ENCODE peak calls at places on chromosomes 16 and 17, in nine cellular contexts. One of them, this sample, is unnamed.
A peak's percentile ranks its signal among the peaks of the same experiment; 100 is the strongest.

GRCh38 chr16:149024-149675 is 3.3 kb upstream of the HBZ start:
- DNase-seq in activated naive CD4-positive, alpha-beta T cell: no peak
- DNase-seq in ascending aorta: no peak
- DNase-seq in stimulated activated CD4-positive, alpha-beta T cell treated with anti-CD3 and anti-CD28 coated beads, Interleukin-15, amount 100 ng/mL, for 1 hour: no peak
- DNase-seq in activated effector memory CD4-positive, alpha-beta T cell treated with anti-CD3 and anti-CD28 coated beads, Interleukin-2, amount 50 U/mL, for 16 hours: no peak
- DNase-seq in HS-5: no peak
- DNase-seq in ELR: peak; percentile 31
- DNase-seq in activated CD4-positive, CD25-positive, alpha-beta regulatory T cell: no peak
- DNase-seq in iris pigment epithelial cell: peak; percentile 22
- DNase-seq in this sample: no peak

GRCh38 chr16:76446251-76446650 is 169.1 kb downstream of the CNTNAP4 start:
- DNase-seq in activated naive CD4-positive, alpha-beta T cell: no peak
- DNase-seq in activated CD4-positive, CD25-positive, alpha-beta regulatory T cell: no peak
- DNase-seq in activated effector memory CD4-positive, alpha-beta T cell treated with anti-CD3 and anti-CD28 coated beads, Interleukin-2, amount 50 U/mL, for 16 hours: no peak
- DNase-seq in stimulated activated CD4-positive, alpha-beta T cell treated with anti-CD3 and anti-CD28 coated beads, Interleukin-15, amount 100 ng/mL, for 1 hour: no peak
- DNase-seq in iris pigment epithelial cell: no peak
- DNase-seq in ascending aorta: no peak
- DNase-seq in HS-5: no peak
- DNase-seq in ELR: no peak
- DNase-seq in this sample: no peak

GRCh38 chr17:20091161-20092029 is 82.2 kb downstream of the SPECC1 start:
- DNase-seq in ascending aorta: peak; percentile 88
- DNase-seq in stimulated activated CD4-positive, alpha-beta T cell treated with anti-CD3 and anti-CD28 coated beads, Interleukin-15, amount 100 ng/mL, for 1 hour: no peak
- DNase-seq in activated effector memory CD4-positive, alpha-beta T cell treated with anti-CD3 and anti-CD28 coated beads, Interleukin-2, amount 50 U/mL, for 16 hours: no peak
- DNase-seq in activated naive CD4-positive, alpha-beta T cell: no peak
- DNase-seq in HS-5: no peak
- DNase-seq in iris pigment epithelial cell: no peak
- DNase-seq in ELR: no peak
- DNase-seq in activated CD4-positive, CD25-positive, alpha-beta regulatory T cell: no peak
- DNase-seq in this sample: no peak

GRCh38 chr16:88783391-88784073 is 1.5 kb downstream of the PIEZO1 start:
- DNase-seq in activated effector memory CD4-positive, alpha-beta T cell treated with anti-CD3 and anti-CD28 coated beads, Interleukin-2, amount 50 U/mL, for 16 hours: peak; percentile 74
- DNase-seq in ascending aorta: no peak
- DNase-seq in iris pigment epithelial cell: peak; percentile 38
- DNase-seq in ELR: peak; percentile 66
- DNase-seq in activated naive CD4-positive, alpha-beta T cell: no peak
- DNase-seq in activated CD4-positive, CD25-positive, alpha-beta regulatory T cell: no peak
- DNase-seq in HS-5: no peak
- DNase-seq in stimulated activated CD4-positive, alpha-beta T cell treated with anti-CD3 and anti-CD28 coated beads, Interleukin-15, amount 100 ng/mL, for 1 hour: no peak
- DNase-seq in this sample: no peak

GRCh38 chr17:68522266-68522665 is 10.0 kb downstream of the PRKAR1A start:
- DNase-seq in stimulated activated CD4-positive, alpha-beta T cell treated with anti-CD3 and anti-CD28 coated beads, Interleukin-15, amount 100 ng/mL, for 1 hour: no peak
- DNase-seq in ELR: no peak
- DNase-seq in ascending aorta: no peak
- DNase-seq in activated CD4-positive, CD25-positive, alpha-beta regulatory T cell: no peak
- DNase-seq in HS-5: no peak
- DNase-seq in iris pigment epithelial cell: no peak
- DNase-seq in activated effector memory CD4-positive, alpha-beta T cell treated with anti-CD3 and anti-CD28 coated beads, Interleukin-2, amount 50 U/mL, for 16 hours: no peak
- DNase-seq in activated naive CD4-positive, alpha-beta T cell: no peak
- DNase-seq in this sample: no peak

GRCh38 chr17:40075216-40076100 is 12.7 kb downstream of the THRA start:
- DNase-seq in activated effector memory CD4-positive, alpha-beta T cell treated with anti-CD3 and anti-CD28 coated beads, Interleukin-2, amount 50 U/mL, for 16 hours: peak; percentile 87
- DNase-seq in ELR: peak; percentile 70
- DNase-seq in activated naive CD4-positive, alpha-beta T cell: peak; percentile 52
- DNase-seq in activated CD4-positive, CD25-positive, alpha-beta regulatory T cell: peak; percentile 59
- DNase-seq in stimulated activated CD4-positive, alpha-beta T cell treated with anti-CD3 and anti-CD28 coated beads, Interleukin-15, amount 100 ng/mL, for 1 hour: peak; percentile 49
- DNase-seq in ascending aorta: peak; percentile 94
- DNase-seq in iris pigment epithelial cell: no peak
- DNase-seq in HS-5: no peak
- DNase-seq in this sample: peak; percentile 81

GRCh38 chr16:81745704-81746558 is 33.2 kb upstream of the PLCG2 start:
- DNase-seq in ELR: peak; percentile 70
- DNase-seq in ascending aorta: peak; percentile 77
- DNase-seq in iris pigment epithelial cell: peak; percentile 37
- DNase-seq in activated effector memory CD4-positive, alpha-beta T cell treated with anti-CD3 and anti-CD28 coated beads, Interleukin-2, amount 50 U/mL, for 16 hours: peak; percentile 91
- DNase-seq in HS-5: no peak
- DNase-seq in activated CD4-positive, CD25-positive, alpha-beta regulatory T cell: peak; percentile 55
- DNase-seq in activated naive CD4-positive, alpha-beta T cell: peak; percentile 57
- DNase-seq in stimulated activated CD4-positive, alpha-beta T cell treated with anti-CD3 and anti-CD28 coated beads, Interleukin-15, amount 100 ng/mL, for 1 hour: peak; percentile 57
- DNase-seq in this sample: no peak

GRCh38 chr16:11356573-11357331 is 11.5 kb downstream of the RMI2 start:
- DNase-seq in stimulated activated CD4-positive, alpha-beta T cell treated with anti-CD3 and anti-CD28 coated beads, Interleukin-15, amount 100 ng/mL, for 1 hour: peak; percentile 41
- DNase-seq in activated effector memory CD4-positive, alpha-beta T cell treated with anti-CD3 and anti-CD28 coated beads, Interleukin-2, amount 50 U/mL, for 16 hours: peak; percentile 82
- DNase-seq in ascending aorta: no peak
- DNase-seq in iris pigment epithelial cell: peak; percentile 54
- DNase-seq in activated naive CD4-positive, alpha-beta T cell: peak; percentile 7
- DNase-seq in ELR: peak; percentile 64
- DNase-seq in activated CD4-positive, CD25-positive, alpha-beta regulatory T cell: peak; percentile 29
- DNase-seq in HS-5: no peak
- DNase-seq in this sample: peak; percentile 66

GRCh38 chr17:17350491-17351355 is 47.5 kb downstream of the NT5M start:
- DNase-seq in HS-5: no peak
- DNase-seq in stimulated activated CD4-positive, alpha-beta T cell treated with anti-CD3 and anti-CD28 coated beads, Interleukin-15, amount 100 ng/mL, for 1 hour: no peak
- DNase-seq in ascending aorta: no peak
- DNase-seq in activated CD4-positive, CD25-positive, alpha-beta regulatory T cell: no peak
- DNase-seq in iris pigment epithelial cell: peak; percentile 40
- DNase-seq in activated effector memory CD4-positive, alpha-beta T cell treated with anti-CD3 and anti-CD28 coated beads, Interleukin-2, amount 50 U/mL, for 16 hours: peak; percentile 47
- DNase-seq in ELR: peak; percentile 72
- DNase-seq in activated naive CD4-positive, alpha-beta T cell: no peak
- DNase-seq in this sample: peak; percentile 53

GRCh38 chr17:82358467-82359350 is at the start of gene TEX19:
- DNase-seq in HS-5: no peak
- DNase-seq in activated naive CD4-positive, alpha-beta T cell: no peak
- DNase-seq in stimulated activated CD4-positive, alpha-beta T cell treated with anti-CD3 and anti-CD28 coated beads, Interleukin-15, amount 100 ng/mL, for 1 hour: no peak
- DNase-seq in activated effector memory CD4-positive, alpha-beta T cell treated with anti-CD3 and anti-CD28 coated beads, Interleukin-2, amount 50 U/mL, for 16 hours: no peak
- DNase-seq in activated CD4-positive, CD25-positive, alpha-beta regulatory T cell: no peak
- DNase-seq in ascending aorta: no peak
- DNase-seq in iris pigment epithelial cell: no peak
- DNase-seq in ELR: peak; percentile 43
- DNase-seq in this sample: peak; percentile 69

GRCh38 chr17:394718-395095 is 42.1 kb upstream of the RPH3AL start:
- DNase-seq in activated effector memory CD4-positive, alpha-beta T cell treated with anti-CD3 and anti-CD28 coated beads, Interleukin-2, amount 50 U/mL, for 16 hours: no peak
- DNase-seq in ascending aorta: no peak
- DNase-seq in HS-5: no peak
- DNase-seq in stimulated activated CD4-positive, alpha-beta T cell treated with anti-CD3 and anti-CD28 coated beads, Interleukin-15, amount 100 ng/mL, for 1 hour: no peak
- DNase-seq in ELR: no peak
- DNase-seq in iris pigment epithelial cell: no peak
- DNase-seq in activated naive CD4-positive, alpha-beta T cell: no peak
- DNase-seq in activated CD4-positive, CD25-positive, alpha-beta regulatory T cell: no peak
- DNase-seq in this sample: no peak

GRCh38 chr16:66223176-66223780 is 143.2 kb upstream of the CDH5 start:
- DNase-seq in activated CD4-positive, CD25-positive, alpha-beta regulatory T cell: no peak
- DNase-seq in ascending aorta: peak; percentile 62
- DNase-seq in HS-5: no peak
- DNase-seq in ELR: no peak
- DNase-seq in activated effector memory CD4-positive, alpha-beta T cell treated with anti-CD3 and anti-CD28 coated beads, Interleukin-2, amount 50 U/mL, for 16 hours: no peak
- DNase-seq in activated naive CD4-positive, alpha-beta T cell: no peak
- DNase-seq in stimulated activated CD4-positive, alpha-beta T cell treated with anti-CD3 and anti-CD28 coated beads, Interleukin-15, amount 100 ng/mL, for 1 hour: no peak
- DNase-seq in iris pigment epithelial cell: peak; percentile 36
- DNase-seq in this sample: no peak

GRCh38 chr17:48054238-48055185 is 6.4 kb downstream of the NFE2L1 start:
- DNase-seq in stimulated activated CD4-positive, alpha-beta T cell treated with anti-CD3 and anti-CD28 coated beads, Interleukin-15, amount 100 ng/mL, for 1 hour: no peak
- DNase-seq in iris pigment epithelial cell: peak; percentile 95
- DNase-seq in HS-5: no peak
- DNase-seq in ELR: peak; percentile 73
- DNase-seq in activated CD4-positive, CD25-positive, alpha-beta regulatory T cell: no peak
- DNase-seq in ascending aorta: no peak
- DNase-seq in activated effector memory CD4-positive, alpha-beta T cell treated with anti-CD3 and anti-CD28 coated beads, Interleukin-2, amount 50 U/mL, for 16 hours: no peak
- DNase-seq in activated naive CD4-positive, alpha-beta T cell: no peak
- DNase-seq in this sample: peak; percentile 53

GRCh38 chr16:31138621-31139578 is 3.4 kb upstream of the PRSS8 start:
- DNase-seq in ascending aorta: peak; percentile 93
- DNase-seq in iris pigment epithelial cell: peak; percentile 61
- DNase-seq in stimulated activated CD4-positive, alpha-beta T cell treated with anti-CD3 and anti-CD28 coated beads, Interleukin-15, amount 100 ng/mL, for 1 hour: no peak
- DNase-seq in activated effector memory CD4-positive, alpha-beta T cell treated with anti-CD3 and anti-CD28 coated beads, Interleukin-2, amount 50 U/mL, for 16 hours: no peak
- DNase-seq in ELR: peak; percentile 86
- DNase-seq in HS-5: peak; percentile 78
- DNase-seq in activated CD4-positive, CD25-positive, alpha-beta regulatory T cell: no peak
- DNase-seq in activated naive CD4-positive, alpha-beta T cell: no peak
- DNase-seq in this sample: peak; percentile 88

GRCh38 chr16:66382171-66382965 is 15.9 kb downstream of the CDH5 start:
- DNase-seq in activated effector memory CD4-positive, alpha-beta T cell treated with anti-CD3 and anti-CD28 coated beads, Interleukin-2, amount 50 U/mL, for 16 hours: no peak
- DNase-seq in stimulated activated CD4-positive, alpha-beta T cell treated with anti-CD3 and anti-CD28 coated beads, Interleukin-15, amount 100 ng/mL, for 1 hour: no peak
- DNase-seq in iris pigment epithelial cell: peak; percentile 75
- DNase-seq in ELR: peak; percentile 99
- DNase-seq in activated naive CD4-positive, alpha-beta T cell: no peak
- DNase-seq in ascending aorta: no peak
- DNase-seq in activated CD4-positive, CD25-positive, alpha-beta regulatory T cell: no peak
- DNase-seq in HS-5: peak; percentile 94
- DNase-seq in this sample: no peak

GRCh38 chr17:36679815-36680467 is 78.6 kb downstream of the MRM1 start:
- DNase-seq in stimulated activated CD4-positive, alpha-beta T cell treated with anti-CD3 and anti-CD28 coated beads, Interleukin-15, amount 100 ng/mL, for 1 hour: no peak
- DNase-seq in ascending aorta: no peak
- DNase-seq in HS-5: no peak
- DNase-seq in ELR: no peak
- DNase-seq in activated naive CD4-positive, alpha-beta T cell: no peak
- DNase-seq in activated CD4-positive, CD25-positive, alpha-beta regulatory T cell: no peak
- DNase-seq in activated effector memory CD4-positive, alpha-beta T cell treated with anti-CD3 and anti-CD28 coated beads, Interleukin-2, amount 50 U/mL, for 16 hours: no peak
- DNase-seq in iris pigment epithelial cell: no peak
- DNase-seq in this sample: no peak

GRCh38 chr17:78342438-78343098 is 17.3 kb downstream of the SOCS3 start:
- DNase-seq in ascending aorta: peak; percentile 92
- DNase-seq in activated effector memory CD4-positive, alpha-beta T cell treated with anti-CD3 and anti-CD28 coated beads, Interleukin-2, amount 50 U/mL, for 16 hours: no peak
- DNase-seq in stimulated activated CD4-positive, alpha-beta T cell treated with anti-CD3 and anti-CD28 coated beads, Interleukin-15, amount 100 ng/mL, for 1 hour: no peak
- DNase-seq in HS-5: peak; percentile 87
- DNase-seq in iris pigment epithelial cell: peak; percentile 87
- DNase-seq in ELR: peak; percentile 91
- DNase-seq in activated CD4-positive, CD25-positive, alpha-beta regulatory T cell: no peak
- DNase-seq in activated naive CD4-positive, alpha-beta T cell: no peak
- DNase-seq in this sample: no peak

GRCh38 chr17:56596741-56597494 is 3.4 kb downstream of the NOG start:
- DNase-seq in activated effector memory CD4-positive, alpha-beta T cell treated with anti-CD3 and anti-CD28 coated beads, Interleukin-2, amount 50 U/mL, for 16 hours: no peak
- DNase-seq in HS-5: no peak
- DNase-seq in ELR: peak; percentile 54
- DNase-seq in iris pigment epithelial cell: no peak
- DNase-seq in ascending aorta: no peak
- DNase-seq in stimulated activated CD4-positive, alpha-beta T cell treated with anti-CD3 and anti-CD28 coated beads, Interleukin-15, amount 100 ng/mL, for 1 hour: no peak
- DNase-seq in activated CD4-positive, CD25-positive, alpha-beta regulatory T cell: no peak
- DNase-seq in activated naive CD4-positive, alpha-beta T cell: no peak
- DNase-seq in this sample: no peak

GRCh38 chr16:87003414-87003755 is 313.8 kb downstream of the C16orf95 start:
- DNase-seq in ELR: peak; percentile 15
- DNase-seq in HS-5: no peak
- DNase-seq in activated CD4-positive, CD25-positive, alpha-beta regulatory T cell: no peak
- DNase-seq in stimulated activated CD4-positive, alpha-beta T cell treated with anti-CD3 and anti-CD28 coated beads, Interleukin-15, amount 100 ng/mL, for 1 hour: no peak
- DNase-seq in ascending aorta: no peak
- DNase-seq in iris pigment epithelial cell: no peak
- DNase-seq in activated effector memory CD4-positive, alpha-beta T cell treated with anti-CD3 and anti-CD28 coated beads, Interleukin-2, amount 50 U/mL, for 16 hours: no peak
- DNase-seq in activated naive CD4-positive, alpha-beta T cell: no peak
- DNase-seq in this sample: no peak

GRCh38 chr17:21510686-21511367 is 134.7 kb downstream of the KCNJ12 start:
- DNase-seq in activated naive CD4-positive, alpha-beta T cell: no peak
- DNase-seq in ascending aorta: no peak
- DNase-seq in ELR: no peak
- DNase-seq in HS-5: no peak
- DNase-seq in iris pigment epithelial cell: peak; percentile 12
- DNase-seq in activated CD4-positive, CD25-positive, alpha-beta regulatory T cell: no peak
- DNase-seq in stimulated activated CD4-positive, alpha-beta T cell treated with anti-CD3 and anti-CD28 coated beads, Interleukin-15, amount 100 ng/mL, for 1 hour: no peak
- DNase-seq in activated effector memory CD4-positive, alpha-beta T cell treated with anti-CD3 and anti-CD28 coated beads, Interleukin-2, amount 50 U/mL, for 16 hours: no peak
- DNase-seq in this sample: no peak

GRCh38 chr17:58487589-58488427 is at the start of gene HSF5:
- DNase-seq in HS-5: no peak
- DNase-seq in iris pigment epithelial cell: peak; percentile 7
- DNase-seq in activated naive CD4-positive, alpha-beta T cell: peak; percentile 59
- DNase-seq in ELR: no peak
- DNase-seq in stimulated activated CD4-positive, alpha-beta T cell treated with anti-CD3 and anti-CD28 coated beads, Interleukin-15, amount 100 ng/mL, for 1 hour: peak; percentile 67
- DNase-seq in activated CD4-positive, CD25-positive, alpha-beta regulatory T cell: peak; percentile 63
- DNase-seq in ascending aorta: no peak
- DNase-seq in activated effector memory CD4-positive, alpha-beta T cell treated with anti-CD3 and anti-CD28 coated beads, Interleukin-2, amount 50 U/mL, for 16 hours: peak; percentile 90
- DNase-seq in this sample: no peak

GRCh38 chr17:79695293-79696158 is 35.2 kb upstream of the ENPP7 start:
- DNase-seq in iris pigment epithelial cell: peak; percentile 18
- DNase-seq in HS-5: no peak
- DNase-seq in ELR: no peak
- DNase-seq in activated CD4-positive, CD25-positive, alpha-beta regulatory T cell: no peak
- DNase-seq in stimulated activated CD4-positive, alpha-beta T cell treated with anti-CD3 and anti-CD28 coated beads, Interleukin-15, amount 100 ng/mL, for 1 hour: no peak
- DNase-seq in activated naive CD4-positive, alpha-beta T cell: no peak
- DNase-seq in activated effector memory CD4-positive, alpha-beta T cell treated with anti-CD3 and anti-CD28 coated beads, Interleukin-2, amount 50 U/mL, for 16 hours: no peak
- DNase-seq in ascending aorta: no peak
- DNase-seq in this sample: no peak

This sample was measured in Caco-2.